ENCODE peak calls at places on chromosomes 6 and 20, in nine cellular contexts. One of them, this sample, is unnamed.

GRCh38 chr6:75204959-75205775 is 686 bp downstream of the COL12A1 start:
- DNase-seq in activated CD4-positive, CD25-positive, alpha-beta regulatory T cell treated with anti-CD3 and anti-CD28 coated beads, Interleukin-2, amount 50 U/mL, for 72 hours: no peak
- DNase-seq in NCI-H1105: no peak
- DNase-seq in NCI-H748 treated with DMSO at 0.1 percent for 48 hours: peak
- DNase-seq in activated T-helper 9 cell treated with anti-CD3 and anti-CD28 coated beads, Interleukin-2, amount 50 U/mL, for 16 hours: no peak
- DNase-seq in fibroblast of the conjunctiva: no peak
- DNase-seq in EL: peak
- DNase-seq in memory B cell: no peak
- DNase-seq in activated T-helper 1 cell treated with anti-CD3 and anti-CD28 coated beads, Interleukin-12 subunit alpha, Interleukin-12 subunit beta, Interleukin-2, Interleukin-4 antibody, amounts not matched to agents 30 ng/mL and 10 ng/mL and 1 ng/mL, durations not matched to agents 14 hours and 24 hours and 36 hours: no peak
- DNase-seq in this sample: peak

GRCh38 chr20:60459212-60459611 is 501.0 kb downstream of the CDH26 start:
- DNase-seq in activated CD4-positive, CD25-positive, alpha-beta regulatory T cell treated with anti-CD3 and anti-CD28 coated beads, Interleukin-2, amount 50 U/mL, for 72 hours: no peak
- DNase-seq in NCI-H1105: no peak
- DNase-seq in NCI-H748 treated with DMSO at 0.1 percent for 48 hours: no peak
- DNase-seq in activated T-helper 9 cell treated with anti-CD3 and anti-CD28 coated beads, Interleukin-2, amount 50 U/mL, for 16 hours: no peak
- DNase-seq in fibroblast of the conjunctiva: no peak
- DNase-seq in EL: no peak
- DNase-seq in memory B cell: no peak
- DNase-seq in activated T-helper 1 cell treated with anti-CD3 and anti-CD28 coated beads, Interleukin-12 subunit alpha, Interleukin-12 subunit beta, Interleukin-2, Interleukin-4 antibody, amounts not matched to agents 30 ng/mL and 10 ng/mL and 1 ng/mL, durations not matched to agents 14 hours and 24 hours and 36 hours: no peak
- DNase-seq in this sample: no peak

GRCh38 chr6:113645576-113645970 is 211.6 kb upstream of the MARCKS start:
- DNase-seq in activated CD4-positive, CD25-positive, alpha-beta regulatory T cell treated with anti-CD3 and anti-CD28 coated beads, Interleukin-2, amount 50 U/mL, for 72 hours: no peak
- DNase-seq in NCI-H1105: no peak
- DNase-seq in NCI-H748 treated with DMSO at 0.1 percent for 48 hours: no peak
- DNase-seq in activated T-helper 9 cell treated with anti-CD3 and anti-CD28 coated beads, Interleukin-2, amount 50 U/mL, for 16 hours: no peak
- DNase-seq in fibroblast of the conjunctiva: no peak
- DNase-seq in EL: peak
- DNase-seq in memory B cell: no peak
- DNase-seq in activated T-helper 1 cell treated with anti-CD3 and anti-CD28 coated beads, Interleukin-12 subunit alpha, Interleukin-12 subunit beta, Interleukin-2, Interleukin-4 antibody, amounts not matched to agents 30 ng/mL and 10 ng/mL and 1 ng/mL, durations not matched to agents 14 hours and 24 hours and 36 hours: no peak
- DNase-seq in this sample: no peak

GRCh38 chr20:56420940-56421688 is 9.1 kb downstream of the CASS4 start:
- DNase-seq in activated CD4-positive, CD25-positive, alpha-beta regulatory T cell treated with anti-CD3 and anti-CD28 coated beads, Interleukin-2, amount 50 U/mL, for 72 hours: no peak
- DNase-seq in NCI-H1105: no peak
- DNase-seq in NCI-H748 treated with DMSO at 0.1 percent for 48 hours: no peak
- DNase-seq in activated T-helper 9 cell treated with anti-CD3 and anti-CD28 coated beads, Interleukin-2, amount 50 U/mL, for 16 hours: no peak
- DNase-seq in fibroblast of the conjunctiva: no peak
- DNase-seq in EL: no peak
- DNase-seq in memory B cell: no peak
- DNase-seq in activated T-helper 1 cell treated with anti-CD3 and anti-CD28 coated beads, Interleukin-12 subunit alpha, Interleukin-12 subunit beta, Interleukin-2, Interleukin-4 antibody, amounts not matched to agents 30 ng/mL and 10 ng/mL and 1 ng/mL, durations not matched to agents 14 hours and 24 hours and 36 hours: no peak
- DNase-seq in this sample: no peak

GRCh38 chr6:47420394-47421371 is 56.9 kb upstream of the CD2AP start:
- DNase-seq in activated CD4-positive, CD25-positive, alpha-beta regulatory T cell treated with anti-CD3 and anti-CD28 coated beads, Interleukin-2, amount 50 U/mL, for 72 hours: no peak
- DNase-seq in NCI-H1105: no peak
- DNase-seq in NCI-H748 treated with DMSO at 0.1 percent for 48 hours: no peak
- DNase-seq in activated T-helper 9 cell treated with anti-CD3 and anti-CD28 coated beads, Interleukin-2, amount 50 U/mL, for 16 hours: no peak
- DNase-seq in fibroblast of the conjunctiva: no peak
- DNase-seq in EL: peak
- DNase-seq in memory B cell: no peak
- DNase-seq in activated T-helper 1 cell treated with anti-CD3 and anti-CD28 coated beads, Interleukin-12 subunit alpha, Interleukin-12 subunit beta, Interleukin-2, Interleukin-4 antibody, amounts not matched to agents 30 ng/mL and 10 ng/mL and 1 ng/mL, durations not matched to agents 14 hours and 24 hours and 36 hours: no peak
- DNase-seq in this sample: no peak

GRCh38 chr20:37381621-37382538 is 35.9 kb downstream of the SRC start:
- DNase-seq in activated CD4-positive, CD25-positive, alpha-beta regulatory T cell treated with anti-CD3 and anti-CD28 coated beads, Interleukin-2, amount 50 U/mL, for 72 hours: peak
- DNase-seq in NCI-H1105: no peak
- DNase-seq in NCI-H748 treated with DMSO at 0.1 percent for 48 hours: no peak
- DNase-seq in activated T-helper 9 cell treated with anti-CD3 and anti-CD28 coated beads, Interleukin-2, amount 50 U/mL, for 16 hours: no peak
- DNase-seq in fibroblast of the conjunctiva: no peak
- DNase-seq in EL: no peak
- DNase-seq in memory B cell: no peak
- DNase-seq in activated T-helper 1 cell treated with anti-CD3 and anti-CD28 coated beads, Interleukin-12 subunit alpha, Interleukin-12 subunit beta, Interleukin-2, Interleukin-4 antibody, amounts not matched to agents 30 ng/mL and 10 ng/mL and 1 ng/mL, durations not matched to agents 14 hours and 24 hours and 36 hours: no peak
- DNase-seq in this sample: no peak

GRCh38 chr6:39047434-39048327 is 900 bp upstream of the GLP1R start:
- DNase-seq in activated CD4-positive, CD25-positive, alpha-beta regulatory T cell treated with anti-CD3 and anti-CD28 coated beads, Interleukin-2, amount 50 U/mL, for 72 hours: no peak
- DNase-seq in NCI-H1105: no peak
- DNase-seq in NCI-H748 treated with DMSO at 0.1 percent for 48 hours: no peak
- DNase-seq in activated T-helper 9 cell treated with anti-CD3 and anti-CD28 coated beads, Interleukin-2, amount 50 U/mL, for 16 hours: no peak
- DNase-seq in fibroblast of the conjunctiva: no peak
- DNase-seq in EL: no peak
- DNase-seq in memory B cell: no peak
- DNase-seq in activated T-helper 1 cell treated with anti-CD3 and anti-CD28 coated beads, Interleukin-12 subunit alpha, Interleukin-12 subunit beta, Interleukin-2, Interleukin-4 antibody, amounts not matched to agents 30 ng/mL and 10 ng/mL and 1 ng/mL, durations not matched to agents 14 hours and 24 hours and 36 hours: no peak
- DNase-seq in this sample: no peak

GRCh38 chr6:13916230-13916944 is 8.4 kb upstream of the RNF182 start:
- DNase-seq in activated CD4-positive, CD25-positive, alpha-beta regulatory T cell treated with anti-CD3 and anti-CD28 coated beads, Interleukin-2, amount 50 U/mL, for 72 hours: no peak
- DNase-seq in NCI-H1105: no peak
- DNase-seq in NCI-H748 treated with DMSO at 0.1 percent for 48 hours: no peak
- DNase-seq in activated T-helper 9 cell treated with anti-CD3 and anti-CD28 coated beads, Interleukin-2, amount 50 U/mL, for 16 hours: no peak
- DNase-seq in fibroblast of the conjunctiva: no peak
- DNase-seq in EL: peak
- DNase-seq in memory B cell: no peak
- DNase-seq in activated T-helper 1 cell treated with anti-CD3 and anti-CD28 coated beads, Interleukin-12 subunit alpha, Interleukin-12 subunit beta, Interleukin-2, Interleukin-4 antibody, amounts not matched to agents 30 ng/mL and 10 ng/mL and 1 ng/mL, durations not matched to agents 14 hours and 24 hours and 36 hours: no peak
- DNase-seq in this sample: no peak

GRCh38 chr6:125821825-125822281 is 31.1 kb downstream of the NCOA7 start:
- DNase-seq in activated CD4-positive, CD25-positive, alpha-beta regulatory T cell treated with anti-CD3 and anti-CD28 coated beads, Interleukin-2, amount 50 U/mL, for 72 hours: no peak
- DNase-seq in NCI-H1105: peak
- DNase-seq in NCI-H748 treated with DMSO at 0.1 percent for 48 hours: no peak
- DNase-seq in activated T-helper 9 cell treated with anti-CD3 and anti-CD28 coated beads, Interleukin-2, amount 50 U/mL, for 16 hours: no peak
- DNase-seq in fibroblast of the conjunctiva: no peak
- DNase-seq in EL: peak
- DNase-seq in memory B cell: no peak
- DNase-seq in activated T-helper 1 cell treated with anti-CD3 and anti-CD28 coated beads, Interleukin-12 subunit alpha, Interleukin-12 subunit beta, Interleukin-2, Interleukin-4 antibody, amounts not matched to agents 30 ng/mL and 10 ng/mL and 1 ng/mL, durations not matched to agents 14 hours and 24 hours and 36 hours: no peak
- DNase-seq in this sample: no peak

GRCh38 chr6:130515306-130515705 is 149.5 kb downstream of the TMEM200A start:
- DNase-seq in activated CD4-positive, CD25-positive, alpha-beta regulatory T cell treated with anti-CD3 and anti-CD28 coated beads, Interleukin-2, amount 50 U/mL, for 72 hours: no peak
- DNase-seq in NCI-H1105: no peak
- DNase-seq in NCI-H748 treated with DMSO at 0.1 percent for 48 hours: no peak
- DNase-seq in activated T-helper 9 cell treated with anti-CD3 and anti-CD28 coated beads, Interleukin-2, amount 50 U/mL, for 16 hours: no peak
- DNase-seq in fibroblast of the conjunctiva: no peak
- DNase-seq in EL: no peak
- DNase-seq in memory B cell: no peak
- DNase-seq in activated T-helper 1 cell treated with anti-CD3 and anti-CD28 coated beads, Interleukin-12 subunit alpha, Interleukin-12 subunit beta, Interleukin-2, Interleukin-4 antibody, amounts not matched to agents 30 ng/mL and 10 ng/mL and 1 ng/mL, durations not matched to agents 14 hours and 24 hours and 36 hours: no peak
- DNase-seq in this sample: no peak

GRCh38 chr6:157143885-157144795 is 179.2 kb downstream of the TMEM242 start:
- DNase-seq in activated CD4-positive, CD25-positive, alpha-beta regulatory T cell treated with anti-CD3 and anti-CD28 coated beads, Interleukin-2, amount 50 U/mL, for 72 hours: no peak
- DNase-seq in NCI-H1105: no peak
- DNase-seq in NCI-H748 treated with DMSO at 0.1 percent for 48 hours: no peak
- DNase-seq in activated T-helper 9 cell treated with anti-CD3 and anti-CD28 coated beads, Interleukin-2, amount 50 U/mL, for 16 hours: no peak
- DNase-seq in fibroblast of the conjunctiva: no peak
- DNase-seq in EL: peak
- DNase-seq in memory B cell: no peak
- DNase-seq in activated T-helper 1 cell treated with anti-CD3 and anti-CD28 coated beads, Interleukin-12 subunit alpha, Interleukin-12 subunit beta, Interleukin-2, Interleukin-4 antibody, amounts not matched to agents 30 ng/mL and 10 ng/mL and 1 ng/mL, durations not matched to agents 14 hours and 24 hours and 36 hours: no peak
- DNase-seq in this sample: no peak

GRCh38 chr6:33746651-33747100 is at the start of gene IP6K3:
- DNase-seq in activated CD4-positive, CD25-positive, alpha-beta regulatory T cell treated with anti-CD3 and anti-CD28 coated beads, Interleukin-2, amount 50 U/mL, for 72 hours: no peak
- DNase-seq in NCI-H1105: no peak
- DNase-seq in NCI-H748 treated with DMSO at 0.1 percent for 48 hours: no peak
- DNase-seq in activated T-helper 9 cell treated with anti-CD3 and anti-CD28 coated beads, Interleukin-2, amount 50 U/mL, for 16 hours: no peak
- DNase-seq in fibroblast of the conjunctiva: no peak
- DNase-seq in EL: no peak
- DNase-seq in memory B cell: no peak
- DNase-seq in activated T-helper 1 cell treated with anti-CD3 and anti-CD28 coated beads, Interleukin-12 subunit alpha, Interleukin-12 subunit beta, Interleukin-2, Interleukin-4 antibody, amounts not matched to agents 30 ng/mL and 10 ng/mL and 1 ng/mL, durations not matched to agents 14 hours and 24 hours and 36 hours: no peak
- DNase-seq in this sample: no peak

GRCh38 chr20:16560216-16560615 is 13.0 kb downstream of the KIF16B start:
- DNase-seq in activated CD4-positive, CD25-positive, alpha-beta regulatory T cell treated with anti-CD3 and anti-CD28 coated beads, Interleukin-2, amount 50 U/mL, for 72 hours: no peak
- DNase-seq in NCI-H1105: no peak
- DNase-seq in NCI-H748 treated with DMSO at 0.1 percent for 48 hours: no peak
- DNase-seq in activated T-helper 9 cell treated with anti-CD3 and anti-CD28 coated beads, Interleukin-2, amount 50 U/mL, for 16 hours: no peak
- DNase-seq in fibroblast of the conjunctiva: no peak
- DNase-seq in EL: no peak
- DNase-seq in memory B cell: no peak
- DNase-seq in activated T-helper 1 cell treated with anti-CD3 and anti-CD28 coated beads, Interleukin-12 subunit alpha, Interleukin-12 subunit beta, Interleukin-2, Interleukin-4 antibody, amounts not matched to agents 30 ng/mL and 10 ng/mL and 1 ng/mL, durations not matched to agents 14 hours and 24 hours and 36 hours: no peak
- DNase-seq in this sample: no peak